ENCODE peak calls at places on chromosomes 12 and 14, in five cellular contexts. Z is stomach, A is tibial nerve, H is brain microvascular endothelial cell, F is OCI-LY7. S is an unnamed sample.

GRCh38 chr14:102050026-102050405 is 36.8 kb downstream of the HSP90AA1 start:
- DNase-seq in Z (no peak), H (no peak), A (no peak), F (no peak), S (no peak)

GRCh38 chr14:36271222-36271621 is 49.2 kb downstream of the MBIP start:
- DNase-seq in A (no peak), H (no peak), Z (no peak), F (no peak), S (no peak)

GRCh38 chr12:88946377-88946997 is 366.2 kb upstream of the KITLG start:
- DNase-seq in Z (no peak), F (no peak), A (peak), H (peak), S (no peak)

GRCh38 chr12:72271741-72272661 is at the start of gene TRHDE:
- DNase-seq in A (no peak), F (no peak), Z (no peak), H (peak), S (no peak)

GRCh38 chr14:55323910-55324309 is 52.7 kb downstream of the FBXO34 start:
- DNase-seq in Z (no peak), H (no peak), A (no peak), F (no peak), S (no peak)

GRCh38 chr14:91396959-91397815 is 20.4 kb downstream of the CCDC88C start:
- DNase-seq in A (no peak), Z (peak), F (peak), H (no peak), S (no peak)

GRCh38 chr14:64147126-64147790 is 146.9 kb downstream of the ESR2 start:
- DNase-seq in Z (no peak), H (peak), A (no peak), F (no peak), S (no peak)

GRCh38 chr12:79555006-79555925 is 135.5 kb downstream of the PAWR start:
- DNase-seq in H (peak), F (peak), Z (no peak), A (no peak), S (no peak)

GRCh38 chr14:59321184-59321952 is 132.9 kb downstream of the DAAM1 start:
- DNase-seq in A (no peak), Z (no peak), F (no peak), H (peak), S (no peak)

GRCh38 chr12:19008102-19008501 is 121.4 kb upstream of the PLEKHA5 start:
- DNase-seq in A (no peak), Z (no peak), H (no peak), F (no peak), S (no peak)

GRCh38 chr12:24408305-24408704 is 458.8 kb upstream of the SOX5 start:
- DNase-seq in F (no peak), H (no peak), Z (no peak), A (no peak), S (no peak)

GRCh38 chr12:88308825-88309224 is 166.7 kb downstream of the TMTC3 start:
- DNase-seq in Z (no peak), F (no peak), A (no peak), H (peak), S (no peak)

GRCh38 chr12:56677680-56678079 is 10.4 kb downstream of the PTGES3 start:
- DNase-seq in F (no peak), A (no peak), Z (no peak), H (no peak), S (no peak)

GRCh38 chr14:21846227-21846885 is 172.7 kb upstream of the OR4E1 start:
- DNase-seq in Z (peak), A (peak), F (peak), H (peak), S (no peak)

GRCh38 chr12:51549637-51550036 is 41.4 kb upstream of the SCN8A start:
- DNase-seq in H (peak), A (no peak), Z (no peak), F (no peak), S (no peak)

GRCh38 chr14:56659964-56660551 is 80.5 kb downstream of the TMEM260 start:
- DNase-seq in F (peak), Z (no peak), H (peak), A (no peak), S (no peak)

GRCh38 chr14:40115583-40115982 is 683.4 kb upstream of the FBXO33 start:
- DNase-seq in Z (no peak), A (no peak), F (no peak), H (no peak), S (no peak)

GRCh38 chr12:16075887-16076286 is 164.8 kb downstream of the DERA start:
- DNase-seq in Z (no peak), H (no peak), A (no peak), F (no peak), S (no peak)

GRCh38 chr12:40794087-40794486 is 101.8 kb downstream of the CNTN1 start:
- DNase-seq in F (no peak), A (no peak), Z (no peak), H (no peak), S (no peak)

GRCh38 chr14:36268957-36269734 is 51.3 kb downstream of the MBIP start:
- DNase-seq in F (no peak), A (no peak), Z (no peak), H (no peak), S (no peak)

GRCh38 chr12:12999959-13000615 is at the start of gene HEBP1:
- DNase-seq in Z (peak), H (peak), F (peak), A (peak), S (peak)

GRCh38 chr12:12872934-12873275 is 18.5 kb upstream of the GPRC5A start:
- DNase-seq in A (no peak), F (no peak), H (peak), Z (no peak), S (no peak)

GRCh38 chr12:1054103-1054838 is 63.2 kb downstream of the ERC1 start:
- DNase-seq in H (no peak), A (no peak), F (no peak), Z (no peak), S (no peak)

GRCh38 chr12:131570596-131570995 is 140.3 kb upstream of the SFSWAP start:
- DNase-seq in A (no peak), Z (no peak), F (no peak), H (no peak), S (no peak)

GRCh38 chr12:120483621-120484020 is 12.3 kb upstream of the DYNLL1 start:
- DNase-seq in A (no peak), Z (no peak), F (no peak), H (no peak), S (no peak)

GRCh38 chr12:47458273-47458672 is 247.6 kb downstream of the RPAP3 start:
- DNase-seq in A (no peak), H (no peak), Z (no peak), F (no peak), S (no peak)

GRCh38 chr14:73710737-73711136 is 3.4 kb downstream of the PNMA1 start:
- DNase-seq in F (no peak), H (no peak), Z (no peak), A (no peak), S (no peak)
- TF ChIP-seq CTCF in F (no peak), H (peak), Z (no peak), A (no peak), S (no peak)

DNA sequence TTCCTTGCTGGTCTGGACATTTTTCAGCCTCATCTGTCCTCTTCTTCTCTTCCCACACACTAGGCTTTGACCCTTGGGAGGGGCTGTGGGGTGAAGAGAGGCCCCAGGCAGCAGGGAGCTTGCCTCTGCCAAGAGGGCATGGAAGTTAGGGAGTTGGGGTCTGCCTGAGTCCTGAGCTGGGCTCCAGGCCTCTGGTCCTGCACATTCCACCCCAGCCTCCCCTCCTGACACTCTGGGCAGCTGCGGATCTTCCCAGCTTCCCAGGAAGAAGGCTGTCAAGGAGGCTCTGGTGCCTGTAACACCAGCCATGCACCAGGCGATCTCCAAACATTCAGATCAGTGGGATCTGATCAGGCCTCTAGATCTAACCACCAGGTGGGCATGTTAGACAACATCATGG is 169.1 kb upstream of the PRMT8 start:
- DNase-seq in H (no peak), A (no peak), F (no peak), Z (no peak), S (no peak)
- TF ChIP-seq CTCF in H (no peak), A (no peak), F (no peak), Z (no peak), S (no peak)

GRCh38 chr12:124376435-124376834 is 81.5 kb downstream of the RFLNA start:
- DNase-seq in F (no peak), A (no peak), Z (no peak), H (no peak), S (no peak)

GRCh38 chr12:124374147-124374546 is 79.3 kb downstream of the RFLNA start:
- DNase-seq in F (no peak), A (no peak), Z (no peak), H (no peak), S (no peak)

GRCh38 chr12:124374567-124374966 is 79.7 kb downstream of the RFLNA start:
- DNase-seq in Z (no peak), A (no peak), H (no peak), F (no peak), S (no peak)

GRCh38 chr12:124375789-124376175 is 80.9 kb downstream of the RFLNA start:
- DNase-seq in A (no peak), F (no peak), Z (no peak), H (no peak), S (no peak)

GRCh38 chr12:124375141-124375788 is 80.4 kb downstream of the RFLNA start:
- DNase-seq in H (no peak), A (no peak), Z (no peak), F (no peak), S (no peak)
- TF ChIP-seq CTCF in H (peak), A (no peak), Z (no peak), F (peak), S (no peak)

GRCh38 chr14:93669632-93670031 is 118.7 kb downstream of the PRIMA1 start:
- DNase-seq in Z (no peak), F (no peak), H (no peak), A (no peak), S (no peak)
- TF ChIP-seq CTCF in Z (no peak), F (no peak), H (no peak), A (no peak), S (no peak)

GRCh38 chr12:59087077-59087673 is 166.9 kb upstream of the LRIG3 start:
- DNase-seq in Z (no peak), F (no peak), H (no peak), A (no peak), S (no peak)

GRCh38 chr12:59086124-59086523 is 165.8 kb upstream of the LRIG3 start:
- DNase-seq in Z (no peak), H (no peak), A (no peak), F (no peak), S (no peak)

GRCh38 chr12:59087691-59088090 is 167.4 kb upstream of the LRIG3 start:
- DNase-seq in A (no peak), Z (no peak), H (no peak), F (no peak), S (no peak)

GRCh38 chr12:59085680-59086079 is 165.4 kb upstream of the LRIG3 start:
- DNase-seq in H (no peak), Z (no peak), A (no peak), F (no peak), S (no peak)

DNA sequence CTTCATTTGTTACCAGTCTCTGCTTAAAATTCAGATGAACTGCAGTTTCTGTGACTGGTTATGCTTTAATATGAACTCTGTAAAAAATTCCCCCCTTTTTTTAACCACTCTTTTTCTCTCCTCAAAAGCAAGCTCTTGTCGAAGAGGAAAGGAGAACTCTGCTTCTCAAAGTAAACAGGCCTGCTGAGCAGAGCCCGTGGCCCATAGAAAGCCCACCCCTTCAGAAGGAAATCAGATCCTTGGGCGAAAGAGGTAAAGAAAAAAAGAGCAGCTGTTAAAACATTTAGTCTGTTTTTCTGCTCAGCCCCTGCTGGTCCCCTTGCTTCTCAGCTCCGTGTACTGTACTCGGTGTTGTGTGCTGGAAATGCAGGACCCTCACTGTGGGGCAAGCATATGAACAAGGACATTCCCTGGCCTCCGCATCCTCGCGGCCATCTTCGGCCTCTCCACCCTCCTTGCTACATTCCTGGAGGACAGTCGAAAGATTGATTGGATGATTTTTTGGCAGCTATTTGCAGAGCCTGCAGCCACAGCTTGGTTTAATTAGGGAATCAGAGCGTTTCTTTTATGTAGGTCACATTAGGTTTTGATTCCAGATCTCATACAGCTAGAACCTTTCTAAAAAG is 164.6 kb upstream of the LRIG3 start:
- DNase-seq in Z (no peak), F (no peak), H (no peak), A (no peak), S (no peak)
- TF ChIP-seq CTCF in Z (no peak), F (no peak), H (peak), A (no peak), S (no peak)

GRCh38 chr12:95972832-95973465 is 23.2 kb downstream of the HAL start:
- DNase-seq in H (no peak), Z (no peak), F (no peak), A (no peak), S (no peak)
- TF ChIP-seq CTCF in H (no peak), Z (no peak), F (no peak), A (no peak), S (no peak)

GRCh38 chr12:117100251-117100650 is 1.0 kb upstream of the TESC start:
- DNase-seq in H (no peak), Z (no peak), F (no peak), A (no peak), S (no peak)
- TF ChIP-seq CTCF in H (peak), Z (no peak), F (no peak), A (no peak), S (no peak)

DNA sequence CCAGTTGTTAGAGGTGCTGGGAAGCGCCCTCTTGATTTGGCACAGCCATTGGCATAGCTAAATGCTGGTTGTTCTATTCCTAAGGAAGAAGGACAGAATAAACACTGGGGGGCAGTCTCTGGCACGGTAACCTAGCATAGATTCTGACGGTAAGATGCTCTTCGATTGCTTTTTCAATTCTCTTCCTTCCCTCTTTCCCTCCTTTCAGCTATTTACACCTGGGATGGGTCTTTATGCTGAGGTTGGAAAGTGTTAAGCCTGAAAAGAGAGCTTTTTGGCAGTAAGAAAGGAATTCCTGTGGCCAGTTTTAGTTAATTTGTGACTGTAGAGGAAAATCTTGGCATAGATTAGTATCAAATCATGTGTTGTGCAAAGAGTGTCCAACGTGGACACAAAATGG is 162.8 kb downstream of the SNAPC1 start:
- DNase-seq in Z (no peak), A (no peak), F (peak), H (peak), S (no peak)
- TF ChIP-seq CTCF in Z (no peak), A (no peak), F (peak), H (peak), S (no peak)

GRCh38 chr14:30657606-30658163 is 35.6 kb downstream of the SCFD1 start:
- DNase-seq in H (no peak), Z (no peak), A (no peak), F (peak), S (no peak)

GRCh38 chr14:30655124-30655523 is 33.0 kb downstream of the SCFD1 start:
- DNase-seq in H (peak), A (no peak), F (no peak), Z (no peak), S (no peak)

GRCh38 chr14:30657050-30657449 is 34.9 kb downstream of the SCFD1 start:
- DNase-seq in A (no peak), F (no peak), H (no peak), Z (no peak), S (no peak)

GRCh38 chr14:30655658-30656057 is 33.5 kb downstream of the SCFD1 start:
- DNase-seq in Z (no peak), H (no peak), A (no peak), F (no peak), S (no peak)

GRCh38 chr14:30656190-30656632 is 34.1 kb downstream of the SCFD1 start:
- DNase-seq in Z (no peak), H (peak), F (peak), A (peak), S (no peak)
- TF ChIP-seq CTCF in Z (peak), H (peak), F (peak), A (peak), S (no peak)

S was measured in omental fat pad.